ENCODE peak calls at places on chromosomes 4 and X, in five cellular contexts. W is effector CD4-positive, alpha-beta T cell; H is LoVo; G is immature natural killer cell; X is D341Med. O is an unnamed sample.

GRCh38 chrX:3815896-3816664 is 102.6 kb upstream of the PRKX start:
- DNase-seq in W (peak), H (peak), G (peak), X (peak), O (peak)

GRCh38 chrX:101482296-101482695 is 3.0 kb upstream of the ARMCX4 start:
- DNase-seq in W (no peak), H (no peak), G (no peak), X (no peak), O (no peak)

GRCh38 chr4:38004887-38005286 is 44.7 kb downstream of the PTTG2 start:
- DNase-seq in W (no peak), H (no peak), G (no peak), X (no peak), O (no peak)

GRCh38 chr4:37383579-37384229 is 139.2 kb downstream of the NWD2 start:
- DNase-seq in W (no peak), H (peak), G (no peak), X (peak), O (no peak)

GRCh38 chr4:35934370-35934981 is 309.8 kb downstream of the ARAP2 start:
- DNase-seq in W (no peak), H (peak), G (no peak), X (peak), O (no peak)

GRCh38 chr4:187903700-187904099 is 91.9 kb upstream of the ZFP42 start:
- DNase-seq in W (no peak), H (no peak), G (no peak), X (no peak), O (no peak)

GRCh38 chrX:128460835-128461234 is 408.6 kb upstream of the ACTRT1 start:
- DNase-seq in W (no peak), H (no peak), G (no peak), X (peak), O (no peak)

GRCh38 chr4:55340246-55340645 is 5.8 kb upstream of the SRD5A3 start:
- DNase-seq in W (no peak), H (no peak), G (no peak), X (no peak), O (no peak)

GRCh38 chr4:186149872-186150271 is 41.5 kb upstream of the CYP4V2 start:
- DNase-seq in W (no peak), H (peak), G (no peak), X (no peak), O (no peak)

GRCh38 chr4:67885727-67886126 is 1.9 kb upstream of the TMPRSS11D start:
- DNase-seq in W (no peak), H (no peak), G (no peak), X (no peak), O (no peak)

GRCh38 chrX:13377537-13377936 is 57.7 kb upstream of the ATXN3L start:
- DNase-seq in W (no peak), H (no peak), G (no peak), X (peak), O (no peak)

GRCh38 chr4:74190919-74191397 is 33.0 kb downstream of the MTHFD2L start:
- DNase-seq in W (no peak), H (peak), G (no peak), X (no peak), O (no peak)

GRCh38 chrX:139049455-139049854 is 337.9 kb upstream of the FGF13 start:
- DNase-seq in W (no peak), H (no peak), G (no peak), X (no peak), O (no peak)

GRCh38 chrX:24607616-24608015 is 39.5 kb downstream of the PCYT1B start:
- DNase-seq in W (no peak), H (no peak), G (no peak), X (no peak), O (no peak)

GRCh38 chrX:108511721-108512120 is 72.1 kb downstream of the COL4A5 start:
- DNase-seq in W (no peak), H (no peak), G (no peak), X (no peak), O (no peak)

GRCh38 chr4:128379860-128380259 is 92.2 kb upstream of the PGRMC2 start:
- DNase-seq in W (no peak), H (peak), G (no peak), X (peak), O (no peak)

GRCh38 chr4:19927381-19927780 is 324.3 kb upstream of the SLIT2 start:
- DNase-seq in W (no peak), H (no peak), G (no peak), X (no peak), O (no peak)

GRCh38 chr4:140130677-140131076 is 23.3 kb downstream of the MAML3 start:
- DNase-seq in W (no peak), H (peak), G (no peak), X (no peak), O (no peak)

GRCh38 chr4:91914176-91914804 is 389.5 kb upstream of the GRID2 start:
- DNase-seq in W (no peak), H (no peak), G (no peak), X (no peak), O (no peak)

GRCh38 chr4:186105721-186106335 is 1.3 kb downstream of the FAM149A start:
- DNase-seq in W (no peak), H (peak), G (no peak), X (no peak), O (no peak)

GRCh38 chrX:149641432-149641831 is 9.8 kb upstream of the TMEM185A start:
- DNase-seq in W (no peak), H (no peak), G (no peak), X (no peak), O (no peak)

GRCh38 chr4:35465096-35465495 is 779.2 kb downstream of the ARAP2 start:
- DNase-seq in W (no peak), H (no peak), G (no peak), X (no peak), O (no peak)

GRCh38 chrX:14028473-14028872 is 1.2 kb downstream of the GEMIN8 start:
- DNase-seq in W (no peak), H (no peak), G (no peak), X (no peak), O (no peak)

GRCh38 chr4:17812801-17813200 is 2.0 kb downstream of the NCAPG start:
- DNase-seq in W (no peak), H (no peak), G (no peak), X (no peak), O (no peak)

GRCh38 chr4:2982012-2982411 is 18.6 kb downstream of the GRK4 start:
- DNase-seq in W (no peak), H (no peak), G (no peak), X (no peak), O (no peak)

GRCh38 chrX:113075521-113075920 is 234.9 kb upstream of the AMOT start:
- DNase-seq in W (no peak), H (no peak), G (no peak), X (no peak), O (no peak)

GRCh38 chrX:72102760-72103159 is 29.0 kb downstream of the RTL5 start:
- DNase-seq in W (no peak), H (no peak), G (no peak), X (no peak), O (no peak)

GRCh38 chr4:107210450-107211239 is 174.5 kb upstream of the DKK2 start:
- DNase-seq in W (no peak), H (peak), G (no peak), X (no peak), O (no peak)

GRCh38 chr4:84159767-84160166 is 339.3 kb downstream of the NKX6-1 start:
- DNase-seq in W (no peak), H (no peak), G (no peak), X (peak), O (no peak)

GRCh38 chr4:143399113-143399949 is 62.7 kb downstream of the GAB1 start:
- DNase-seq in W (no peak), H (peak), G (peak), X (peak), O (no peak)

GRCh38 chrX:154827624-154828408 is 6.6 kb downstream of the SMIM9 start:
- DNase-seq in W (no peak), H (no peak), G (no peak), X (no peak), O (no peak)

GRCh38 chrX:146973283-146973682 is 158.7 kb upstream of the CXorf51A start:
- DNase-seq in W (no peak), H (no peak), G (no peak), X (no peak), O (no peak)

GRCh38 chr4:9927317-9928007 is 93.8 kb downstream of the SLC2A9 start:
- DNase-seq in W (no peak), H (no peak), G (no peak), X (no peak), O (no peak)

GRCh38 chr4:47704693-47705325 is 133.1 kb downstream of the CORIN start:
- DNase-seq in W (no peak), H (peak), G (no peak), X (peak), O (peak)

GRCh38 chrX:101190736-101191135 is 28.9 kb upstream of the DRP2 start:
- DNase-seq in W (no peak), H (no peak), G (no peak), X (no peak), O (no peak)

GRCh38 chrX:5142644-5143043 is 1086.0 kb downstream of the NLGN4X start:
- DNase-seq in W (no peak), H (no peak), G (no peak), X (no peak), O (no peak)

GRCh38 chr4:6942238-6942800 is 32.7 kb downstream of the TBC1D14 start:
- DNase-seq in W (no peak), H (no peak), G (peak), X (no peak), O (peak)